ENCODE peak calls at places on chromosomes 4 and X, in nine cellular contexts. One of them, this sample, is unnamed.

GRCh38 chr4:47238697-47239096 is 207.3 kb downstream of the GABRB1 start:
- DNase-seq in mesendoderm: no peak
- DNase-seq in kidney glomerular epithelial cell: peak; percentile 17
- DNase-seq in GM04504: no peak
- DNase-seq in NCI-H1092: no peak
- DNase-seq in kidney tubule cell: no peak
- DNase-seq in effector memory CD8-positive, alpha-beta T cell: no peak
- DNase-seq in posterior vena cava: no peak
- DNase-seq in cardiac fibroblast: peak; percentile 66
- DNase-seq in this sample: no peak

GRCh38 chrX:153338836-153339235 is 4.9 kb downstream of the ZNF275 start:
- DNase-seq in cardiac fibroblast: no peak
- DNase-seq in kidney tubule cell: no peak
- DNase-seq in posterior vena cava: no peak
- DNase-seq in NCI-H1092: no peak
- DNase-seq in effector memory CD8-positive, alpha-beta T cell: no peak
- DNase-seq in kidney glomerular epithelial cell: no peak
- DNase-seq in GM04504: no peak
- DNase-seq in mesendoderm: no peak
- DNase-seq in this sample: no peak

GRCh38 chr4:40990202-40990898 is 224.0 kb downstream of the APBB2 start:
- DNase-seq in kidney glomerular epithelial cell: peak; percentile 94
- DNase-seq in effector memory CD8-positive, alpha-beta T cell: no peak
- DNase-seq in kidney tubule cell: peak; percentile 96
- DNase-seq in posterior vena cava: no peak
- DNase-seq in NCI-H1092: no peak
- DNase-seq in mesendoderm: no peak
- DNase-seq in GM04504: peak; percentile 94
- DNase-seq in cardiac fibroblast: peak; percentile 98
- DNase-seq in this sample: no peak

GRCh38 chrX:41142130-41142529 is 56.9 kb downstream of the USP9X start:
- DNase-seq in cardiac fibroblast: no peak
- DNase-seq in mesendoderm: no peak
- DNase-seq in kidney tubule cell: no peak
- DNase-seq in kidney glomerular epithelial cell: no peak
- DNase-seq in GM04504: no peak
- DNase-seq in effector memory CD8-positive, alpha-beta T cell: no peak
- DNase-seq in NCI-H1092: no peak
- DNase-seq in posterior vena cava: no peak
- DNase-seq in this sample: no peak

GRCh38 chrX:102154218-102154860 is 1.4 kb downstream of the BEX5 start:
- DNase-seq in kidney glomerular epithelial cell: no peak
- DNase-seq in cardiac fibroblast: no peak
- DNase-seq in GM04504: no peak
- DNase-seq in effector memory CD8-positive, alpha-beta T cell: no peak
- DNase-seq in NCI-H1092: peak; percentile 6
- DNase-seq in mesendoderm: peak; percentile 60
- DNase-seq in kidney tubule cell: peak; percentile 9
- DNase-seq in posterior vena cava: no peak
- DNase-seq in this sample: no peak

GRCh38 chr4:31230579-31230978 is 510.4 kb downstream of the PCDH7 start:
- DNase-seq in effector memory CD8-positive, alpha-beta T cell: no peak
- DNase-seq in GM04504: no peak
- DNase-seq in NCI-H1092: no peak
- DNase-seq in mesendoderm: no peak
- DNase-seq in posterior vena cava: no peak
- DNase-seq in cardiac fibroblast: no peak
- DNase-seq in kidney tubule cell: no peak
- DNase-seq in kidney glomerular epithelial cell: no peak
- DNase-seq in this sample: no peak

GRCh38 chr4:7352486-7352885 is 82.2 kb downstream of the PSAPL1 start:
- DNase-seq in kidney glomerular epithelial cell: no peak
- DNase-seq in NCI-H1092: no peak
- DNase-seq in kidney tubule cell: no peak
- DNase-seq in GM04504: no peak
- DNase-seq in cardiac fibroblast: no peak
- DNase-seq in posterior vena cava: no peak
- DNase-seq in mesendoderm: no peak
- DNase-seq in effector memory CD8-positive, alpha-beta T cell: no peak
- DNase-seq in this sample: peak; percentile 33

GRCh38 chr4:113077611-113078010 is 28.2 kb downstream of the ANK2 start:
- DNase-seq in kidney tubule cell: no peak
- DNase-seq in posterior vena cava: no peak
- DNase-seq in mesendoderm: no peak
- DNase-seq in kidney glomerular epithelial cell: no peak
- DNase-seq in GM04504: no peak
- DNase-seq in NCI-H1092: no peak
- DNase-seq in cardiac fibroblast: no peak
- DNase-seq in effector memory CD8-positive, alpha-beta T cell: no peak
- DNase-seq in this sample: no peak

GRCh38 chr4:6032249-6033244 is 14.3 kb upstream of the C4orf50 start:
- DNase-seq in kidney tubule cell: peak; percentile 50
- DNase-seq in cardiac fibroblast: no peak
- DNase-seq in posterior vena cava: peak; percentile 66
- DNase-seq in NCI-H1092: peak; percentile 97
- DNase-seq in kidney glomerular epithelial cell: peak; percentile 44
- DNase-seq in mesendoderm: no peak
- DNase-seq in GM04504: no peak
- DNase-seq in effector memory CD8-positive, alpha-beta T cell: no peak
- DNase-seq in this sample: no peak

GRCh38 chrX:149461746-149462145 is 43.4 kb downstream of the IDS start:
- DNase-seq in kidney tubule cell: no peak
- DNase-seq in effector memory CD8-positive, alpha-beta T cell: no peak
- DNase-seq in posterior vena cava: no peak
- DNase-seq in cardiac fibroblast: no peak
- DNase-seq in NCI-H1092: no peak
- DNase-seq in kidney glomerular epithelial cell: no peak
- DNase-seq in mesendoderm: no peak
- DNase-seq in GM04504: no peak
- DNase-seq in this sample: no peak

GRCh38 chr4:41594439-41594838 is 56.5 kb downstream of the LIMCH1 start:
- DNase-seq in mesendoderm: no peak
- DNase-seq in GM04504: no peak
- DNase-seq in effector memory CD8-positive, alpha-beta T cell: no peak
- DNase-seq in cardiac fibroblast: no peak
- DNase-seq in NCI-H1092: no peak
- DNase-seq in kidney glomerular epithelial cell: no peak
- DNase-seq in posterior vena cava: peak; percentile 80
- DNase-seq in kidney tubule cell: no peak
- DNase-seq in this sample: no peak

GRCh38 chrX:11766487-11766886 is 8.4 kb downstream of the MSL3 start:
- DNase-seq in mesendoderm: no peak
- DNase-seq in kidney glomerular epithelial cell: no peak
- DNase-seq in posterior vena cava: no peak
- DNase-seq in effector memory CD8-positive, alpha-beta T cell: no peak
- DNase-seq in GM04504: no peak
- DNase-seq in cardiac fibroblast: no peak
- DNase-seq in kidney tubule cell: no peak
- DNase-seq in NCI-H1092: no peak
- DNase-seq in this sample: no peak

GRCh38 chrX:147900349-147900748 is 11.4 kb upstream of the FMR1 start:
- DNase-seq in kidney glomerular epithelial cell: no peak
- DNase-seq in posterior vena cava: no peak
- DNase-seq in effector memory CD8-positive, alpha-beta T cell: no peak
- DNase-seq in NCI-H1092: no peak
- DNase-seq in cardiac fibroblast: no peak
- DNase-seq in mesendoderm: peak; percentile 73
- DNase-seq in kidney tubule cell: no peak
- DNase-seq in GM04504: no peak
- DNase-seq in this sample: no peak

GRCh38 chr4:4512282-4512681 is 29.6 kb downstream of the STX18 start:
- DNase-seq in NCI-H1092: no peak
- DNase-seq in effector memory CD8-positive, alpha-beta T cell: no peak
- DNase-seq in GM04504: no peak
- DNase-seq in mesendoderm: no peak
- DNase-seq in cardiac fibroblast: no peak
- DNase-seq in posterior vena cava: no peak
- DNase-seq in kidney glomerular epithelial cell: no peak
- DNase-seq in kidney tubule cell: no peak
- DNase-seq in this sample: no peak

GRCh38 chr4:44447563-44448504 is 775 bp downstream of the KCTD8 start:
- DNase-seq in effector memory CD8-positive, alpha-beta T cell: no peak
- DNase-seq in kidney tubule cell: peak; percentile 30
- DNase-seq in mesendoderm: peak; percentile 85
- DNase-seq in kidney glomerular epithelial cell: no peak
- DNase-seq in GM04504: no peak
- DNase-seq in cardiac fibroblast: peak; percentile 30
- DNase-seq in NCI-H1092: peak; percentile 27
- DNase-seq in posterior vena cava: peak; percentile 78
- DNase-seq in this sample: peak; percentile 89

GRCh38 chrX:22538581-22538980 is 265.9 kb downstream of the CBLL2 start:
- DNase-seq in cardiac fibroblast: no peak
- DNase-seq in posterior vena cava: no peak
- DNase-seq in effector memory CD8-positive, alpha-beta T cell: no peak
- DNase-seq in kidney tubule cell: peak; percentile 34
- DNase-seq in NCI-H1092: no peak
- DNase-seq in mesendoderm: peak; percentile 7
- DNase-seq in kidney glomerular epithelial cell: peak; percentile 18
- DNase-seq in GM04504: no peak
- DNase-seq in this sample: no peak

GRCh38 chrX:9942086-9942485 is 25.1 kb upstream of the CLDN34 start:
- DNase-seq in posterior vena cava: no peak
- DNase-seq in effector memory CD8-positive, alpha-beta T cell: peak; percentile 19
- DNase-seq in mesendoderm: no peak
- DNase-seq in GM04504: no peak
- DNase-seq in NCI-H1092: no peak
- DNase-seq in kidney glomerular epithelial cell: no peak
- DNase-seq in cardiac fibroblast: no peak
- DNase-seq in kidney tubule cell: no peak
- DNase-seq in this sample: no peak

GRCh38 chrX:44568196-44568595 is 25.5 kb upstream of the FUNDC1 start:
- DNase-seq in posterior vena cava: no peak
- DNase-seq in GM04504: no peak
- DNase-seq in kidney glomerular epithelial cell: no peak
- DNase-seq in cardiac fibroblast: no peak
- DNase-seq in mesendoderm: no peak
- DNase-seq in effector memory CD8-positive, alpha-beta T cell: no peak
- DNase-seq in NCI-H1092: no peak
- DNase-seq in kidney tubule cell: no peak
- DNase-seq in this sample: no peak

GRCh38 chrX:74540635-74541249 is 73.7 kb downstream of the RLIM start:
- DNase-seq in NCI-H1092: no peak
- DNase-seq in mesendoderm: no peak
- DNase-seq in effector memory CD8-positive, alpha-beta T cell: no peak
- DNase-seq in posterior vena cava: no peak
- DNase-seq in GM04504: no peak
- DNase-seq in cardiac fibroblast: no peak
- DNase-seq in kidney glomerular epithelial cell: no peak
- DNase-seq in kidney tubule cell: no peak
- DNase-seq in this sample: no peak

This sample was measured in chondrocyte.